ENCODE peak calls at places on chromosome 9, in six cellular contexts. W is left lung, N is A549, L is Panc1, Y is MM.1S, C is esophagus squamous epithelium. G is an unnamed sample.

GRCh38 chr9:114014044-114014443 is 64.1 kb downstream of the AMBP start:
- DNase-seq in W (no peak), N (no peak), L (no peak), Y (no peak), C (no peak), G (no peak)

GRCh38 chr9:113580041-113580953 is 116.8 kb downstream of the RGS3 start:
- DNase-seq in W (peak; percentile 98), N (no peak), L (no peak), Y (peak; percentile 26), C (peak; percentile 43), G (no peak)

GRCh38 chr9:110141118-110141797 is 66.7 kb downstream of the C9orf152 start:
- DNase-seq in W (no peak), N (peak; percentile 44), L (no peak), Y (no peak), C (no peak), G (no peak)

GRCh38 chr9:121463026-121463827 is 36.4 kb downstream of the GGTA1 start:
- DNase-seq in W (no peak), N (peak; percentile 24), L (no peak), Y (no peak), C (no peak), G (peak; percentile 62)

GRCh38 chr9:135887021-135887507 is 20.3 kb downstream of the CAMSAP1 start:
- DNase-seq in W (no peak), N (no peak), L (no peak), Y (no peak), C (no peak), G (peak; percentile 53)

GRCh38 chr9:78971505-78971904 is 600.3 kb upstream of the TLE4 start:
- DNase-seq in W (no peak), N (no peak), L (no peak), Y (no peak), C (no peak), G (peak; percentile 20)

GRCh38 chr9:87137718-87138117 is 190.4 kb upstream of the GAS1 start:
- DNase-seq in W (no peak), N (no peak), L (no peak), Y (no peak), C (no peak), G (no peak)

GRCh38 chr9:112380771-112381181 is 868 bp downstream of the HSDL2 start:
- DNase-seq in W (no peak), N (no peak), L (no peak), Y (no peak), C (no peak), G (no peak)

GRCh38 chr9:129177791-129178578 is at the start of gene IER5L:
- DNase-seq in W (peak; percentile 95), N (peak; percentile 99), L (no peak), Y (peak; percentile 96), C (peak; percentile 76), G (peak; percentile 97)

GRCh38 chr9:79256691-79257213 is 315.0 kb upstream of the TLE4 start:
- DNase-seq in W (peak; percentile 67), N (no peak), L (no peak), Y (no peak), C (no peak), G (peak; percentile 24)

GRCh38 chr9:90815183-90815943 is 13.7 kb downstream of the SYK start:
- DNase-seq in W (no peak), N (no peak), L (no peak), Y (no peak), C (no peak), G (no peak)

GRCh38 chr9:74942801-74943200 is 9.9 kb downstream of the C9orf40 start:
- DNase-seq in W (no peak), N (no peak), L (no peak), Y (no peak), C (no peak), G (no peak)

GRCh38 chr9:106745457-106745856 is 117.5 kb upstream of the ZNF462 start:
- DNase-seq in W (no peak), N (no peak), L (no peak), Y (no peak), C (no peak), G (no peak)

GRCh38 chr9:124122813-124123462 is 111.4 kb downstream of the LHX2 start:
- DNase-seq in W (no peak), N (no peak), L (no peak), Y (no peak), C (no peak), G (no peak)

GRCh38 chr9:96478829-96479371 is 28.9 kb downstream of the HABP4 start:
- DNase-seq in W (no peak), N (no peak), L (no peak), Y (no peak), C (no peak), G (no peak)

GRCh38 chr9:89896806-89897340 is 292.1 kb downstream of the GADD45G start:
- DNase-seq in W (no peak), N (no peak), L (no peak), Y (no peak), C (no peak), G (no peak)

GRCh38 chr9:83466877-83467276 is 71.3 kb downstream of the FRMD3 start:
- DNase-seq in W (no peak), N (no peak), L (no peak), Y (no peak), C (no peak), G (no peak)

GRCh38 chr9:75803130-75803529 is 87.3 kb upstream of the PCSK5 start:
- DNase-seq in W (no peak), N (no peak), L (no peak), Y (peak; percentile 63), C (no peak), G (no peak)

GRCh38 chr9:81416476-81417298 is 272.7 kb downstream of the TLE1 start:
- DNase-seq in W (no peak), N (no peak), L (no peak), Y (no peak), C (no peak), G (no peak)

GRCh38 chr9:3732077-3733038 is 206.6 kb upstream of the RFX3 start:
- DNase-seq in W (no peak), N (peak; percentile 78), L (peak; percentile 56), Y (peak; percentile 82), C (no peak), G (peak; percentile 20)

GRCh38 chr9:130770679-130771442 is 64.2 kb upstream of the ABL1 start:
- DNase-seq in W (no peak), N (peak; percentile 71), L (peak; percentile 18), Y (peak; percentile 35), C (no peak), G (peak; percentile 30)

GRCh38 chr9:137783521-137783920 is 94.1 kb upstream of the CACNA1B start:
- DNase-seq in W (no peak), N (no peak), L (no peak), Y (no peak), C (no peak), G (no peak)

GRCh38 chr9:16726718-16727451 is 143.6 kb downstream of the BNC2 start:
- DNase-seq in W (peak; percentile 86), N (peak; percentile 63), L (no peak), Y (peak; percentile 14), C (no peak), G (peak; percentile 76)

GRCh38 chr9:106859957-106860715 is 2.8 kb upstream of the ZNF462 start:
- DNase-seq in W (peak; percentile 77), N (peak; percentile 10), L (no peak), Y (no peak), C (no peak), G (peak; percentile 15)

GRCh38 chr9:131951905-131952304 is 127.8 kb downstream of the MED27 start:
- DNase-seq in W (no peak), N (no peak), L (no peak), Y (no peak), C (no peak), G (peak; percentile 27)

GRCh38 chr9:136858452-136858843 is 6.3 kb downstream of the MAMDC4 start:
- DNase-seq in W (peak; percentile 67), N (no peak), L (no peak), Y (no peak), C (no peak), G (peak; percentile 11)

GRCh38 chr9:22512495-22512894 is 65.9 kb downstream of the DMRTA1 start:
- DNase-seq in W (no peak), N (no peak), L (no peak), Y (peak; percentile 36), C (no peak), G (no peak)

GRCh38 chr9:22508790-22509189 is 62.2 kb downstream of the DMRTA1 start:
- DNase-seq in W (no peak), N (no peak), L (no peak), Y (no peak), C (no peak), G (no peak)
- H3K4me1 ChIP-seq in W (no peaks in the 10 kb centered on the region), N (no peaks in the 10 kb centered on the region), L (no peaks in the 10 kb centered on the region), Y (no peaks in the 10 kb centered on the region), C (no peaks in the 10 kb centered on the region), G (no peaks in the 10 kb centered on the region)

GRCh38 chr9:14027114-14027812 is 286.7 kb downstream of the NFIB start:
- DNase-seq in W (no peak), N (no peak), L (no peak), Y (no peak), C (no peak), G (no peak)

GRCh38 chr9:14031015-14031414 is 282.9 kb downstream of the NFIB start:
- DNase-seq in W (no peak), N (no peak), L (no peak), Y (no peak), C (no peak), G (peak; percentile 38)

GRCh38 chr9:14030350-14030823 is 283.6 kb downstream of the NFIB start:
- DNase-seq in W (no peak), N (no peak), L (no peak), Y (no peak), C (no peak), G (peak; percentile 48)

GRCh38 chr9:14031761-14032279 is 282.1 kb downstream of the NFIB start:
- DNase-seq in W (no peak), N (no peak), L (no peak), Y (no peak), C (no peak), G (no peak)

GRCh38 chr9:14029811-14030210 is 284.1 kb downstream of the NFIB start:
- DNase-seq in W (no peak), N (no peak), L (no peak), Y (no peak), C (no peak), G (no peak)
- TF ChIP-seq CTCF in W (no peak), N (no peak), L (no peak), Y (no peak), C (no peak), G (no peak)

DNA sequence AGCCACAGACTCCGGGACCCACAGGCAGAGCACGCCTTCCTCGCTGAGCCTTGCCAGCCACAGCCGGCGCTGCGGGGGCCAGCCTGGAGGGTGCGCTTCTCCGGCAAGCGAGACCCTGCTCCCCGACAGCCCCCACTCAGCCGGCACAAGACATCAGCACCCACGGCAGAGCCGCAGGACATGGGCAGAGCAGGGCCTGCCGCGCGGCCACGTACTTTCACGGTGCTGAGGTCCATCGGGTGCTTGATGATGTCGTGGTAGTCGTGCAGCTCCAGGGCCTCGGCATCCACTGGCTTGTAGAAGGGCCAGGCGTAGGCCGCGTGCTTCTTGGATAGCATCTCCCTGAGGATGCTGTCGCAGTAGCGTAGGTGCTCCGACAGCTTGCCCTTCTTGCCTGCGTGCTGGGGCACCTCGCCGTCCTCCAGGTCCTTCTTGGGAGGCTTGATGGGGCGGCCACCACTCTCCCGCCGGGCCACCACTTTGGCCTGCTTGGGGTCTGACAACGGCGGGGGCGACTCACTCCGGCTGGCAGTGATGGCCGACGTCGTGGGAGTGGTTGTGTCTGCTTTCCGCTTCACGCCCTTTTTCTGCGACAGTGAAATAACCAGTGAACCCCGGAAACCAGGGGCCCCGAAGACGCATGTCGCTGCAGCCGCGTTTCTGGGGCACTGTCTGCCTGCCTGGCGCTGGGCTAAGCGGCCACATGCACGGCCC is 19.8 kb downstream of the BRD3 start:
- DNase-seq in W (peak; percentile 68), N (no peak), L (no peak), Y (no peak), C (no peak), G (no peak)
- H3K4me1 ChIP-seq in W (no peaks in the 10 kb centered on the region), N (no peaks in the 10 kb centered on the region), L (no peaks in the 10 kb centered on the region), Y (no peaks in the 10 kb centered on the region), C (no peaks in the 10 kb centered on the region), G (no peaks in the 10 kb centered on the region)

GRCh38 chr9:5899292-5899691 is 8.6 kb downstream of the MLANA start:
- DNase-seq in W (no peak), N (no peak), L (no peak), Y (no peak), C (no peak), G (no peak)
- TF ChIP-seq CTCF in W (no peak), N (peak; percentile 16), L (no peak), Y (no peak), C (no peak), G (peak; percentile 48)